ENCODE peak calls at places on chromosome 5, in six cellular contexts. One of them, this sample, is unnamed.

GRCh38 chr5:132485641-132486317 is 4.8 kb downstream of the IRF1 start:
- DNase-seq in GM23338: no peak
- DNase-seq in fibroblast of lung: no peak
- DNase-seq in IMR-90: no peak
- DNase-seq in lung: no peak
- DNase-seq in left lung: no peak
- DNase-seq in this sample: no peak

GRCh38 chr5:14187157-14187556 is 44.0 kb downstream of the TRIO start:
- DNase-seq in lung: no peak
- DNase-seq in GM23338: no peak
- DNase-seq in fibroblast of lung: no peak
- DNase-seq in IMR-90: no peak
- DNase-seq in left lung: no peak
- DNase-seq in this sample: no peak

GRCh38 chr5:119355244-119355635 is 579 bp upstream of the TNFAIP8 start:
- DNase-seq in left lung: no peak
- DNase-seq in lung: no peak
- DNase-seq in IMR-90: no peak
- DNase-seq in fibroblast of lung: no peak
- DNase-seq in GM23338: peak; percentile 75
- DNase-seq in this sample: peak; percentile 49

GRCh38 chr5:2196989-2197531 is 314.3 kb upstream of the IRX4 start:
- DNase-seq in left lung: no peak
- DNase-seq in fibroblast of lung: no peak
- DNase-seq in IMR-90: no peak
- DNase-seq in lung: no peak
- DNase-seq in GM23338: no peak
- DNase-seq in this sample: no peak

GRCh38 chr5:112237456-112237855 is 181.6 kb downstream of the EPB41L4A start:
- DNase-seq in GM23338: peak; percentile 67
- DNase-seq in fibroblast of lung: no peak
- DNase-seq in left lung: no peak
- DNase-seq in IMR-90: no peak
- DNase-seq in lung: no peak
- DNase-seq in this sample: no peak

GRCh38 chr5:35281613-35282012 is 51.3 kb upstream of the PRLR start:
- DNase-seq in left lung: no peak
- DNase-seq in lung: no peak
- DNase-seq in IMR-90: no peak
- DNase-seq in GM23338: no peak
- DNase-seq in fibroblast of lung: no peak
- DNase-seq in this sample: no peak

GRCh38 chr5:80206282-80206681 is 49.6 kb downstream of the SERINC5 start:
- DNase-seq in lung: no peak
- DNase-seq in left lung: no peak
- DNase-seq in IMR-90: peak; percentile 86
- DNase-seq in fibroblast of lung: peak; percentile 91
- DNase-seq in GM23338: no peak
- DNase-seq in this sample: no peak

GRCh38 chr5:142611154-142611553 is 74.7 kb downstream of the FGF1 start:
- DNase-seq in lung: peak; percentile 75
- DNase-seq in GM23338: peak; percentile 84
- DNase-seq in fibroblast of lung: peak; percentile 46
- DNase-seq in IMR-90: peak; percentile 74
- DNase-seq in left lung: no peak
- DNase-seq in this sample: peak; percentile 57

GRCh38 chr5:1998716-1999317 is 116.1 kb upstream of the IRX4 start:
- DNase-seq in IMR-90: no peak
- DNase-seq in lung: peak; percentile 10
- DNase-seq in GM23338: no peak
- DNase-seq in fibroblast of lung: no peak
- DNase-seq in left lung: no peak
- DNase-seq in this sample: no peak

GRCh38 chr5:53923969-53924876 is 363.8 kb downstream of the NDUFS4 start:
- DNase-seq in left lung: no peak
- DNase-seq in lung: no peak
- DNase-seq in IMR-90: peak; percentile 62
- DNase-seq in GM23338: no peak
- DNase-seq in fibroblast of lung: peak; percentile 36
- DNase-seq in this sample: no peak
- TF ChIP-seq CTCF in left lung: no peak
- TF ChIP-seq CTCF in lung: no peak
- TF ChIP-seq CTCF in IMR-90: no peak
- TF ChIP-seq CTCF in GM23338: no peak
- TF ChIP-seq CTCF in fibroblast of lung: no peak
- TF ChIP-seq CTCF in this sample: no peak

DNA sequence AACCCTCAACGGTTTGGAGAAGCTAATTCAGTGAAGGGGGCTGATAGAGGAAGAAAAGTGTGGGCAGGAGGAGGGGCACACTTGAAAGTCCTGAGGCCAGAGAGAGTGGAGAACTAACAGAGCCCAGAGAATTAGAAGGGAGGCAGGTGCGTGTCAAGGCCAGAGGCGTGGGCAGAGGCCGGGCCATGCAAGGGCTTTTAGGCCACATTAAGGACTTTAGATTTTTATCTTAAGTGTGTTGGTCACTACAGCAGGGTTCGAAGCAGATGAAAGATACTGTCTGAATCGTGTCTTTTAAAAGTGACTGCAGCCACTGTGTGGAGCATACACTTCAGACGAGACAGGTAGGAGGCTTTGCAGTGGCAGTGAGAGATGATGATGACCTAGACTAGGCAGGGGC is 6.7 kb downstream of the ADRA1B start:
- DNase-seq in left lung: no peak
- DNase-seq in fibroblast of lung: no peak
- DNase-seq in IMR-90: no peak
- DNase-seq in lung: no peak
- DNase-seq in GM23338: no peak
- DNase-seq in this sample: no peak
- H3K27me3 ChIP-seq in left lung: no peaks in the 10 kb centered on the region
- H3K27me3 ChIP-seq in fibroblast of lung: no peaks in the 10 kb centered on the region
- H3K27me3 ChIP-seq in IMR-90: peaks cover 1% of the 10 kb centered on the region
- H3K27me3 ChIP-seq in lung: no peaks in the 10 kb centered on the region
- H3K27me3 ChIP-seq in GM23338: peaks cover 7% of the 10 kb centered on the region
- H3K27me3 ChIP-seq in this sample: peaks cover 23% of the 10 kb centered on the region

DNA sequence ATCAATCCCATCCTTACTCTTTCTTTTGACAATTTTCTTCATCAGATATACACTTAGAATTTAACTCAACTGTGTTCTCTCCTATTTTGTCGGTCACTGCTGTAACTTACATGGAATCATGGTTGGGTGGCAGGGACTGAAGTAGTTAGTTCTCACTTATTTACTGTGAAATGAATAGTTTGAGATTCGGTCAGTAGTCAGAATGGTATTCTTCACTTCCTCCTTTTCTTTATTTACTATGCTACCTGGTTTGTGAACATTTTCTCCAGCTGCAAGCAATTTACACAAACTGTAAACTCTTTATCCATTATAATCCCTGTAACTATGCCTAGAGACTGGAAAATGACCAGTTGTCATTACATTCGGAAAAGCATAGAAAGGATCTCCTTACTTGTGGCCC is 41.5 kb upstream of the GDNF start:
- DNase-seq in fibroblast of lung: no peak
- DNase-seq in left lung: no peak
- DNase-seq in IMR-90: no peak
- DNase-seq in GM23338: no peak
- DNase-seq in lung: no peak
- DNase-seq in this sample: no peak
- H3K27ac ChIP-seq in fibroblast of lung: no peak overlapping the region
- H3K27ac ChIP-seq in left lung: no peak overlapping the region
- H3K27ac ChIP-seq in IMR-90: no peak overlapping the region
- H3K27ac ChIP-seq in GM23338: no peak overlapping the region
- H3K27ac ChIP-seq in lung: no peak overlapping the region
- H3K27ac ChIP-seq in this sample: no peak overlapping the region

DNA sequence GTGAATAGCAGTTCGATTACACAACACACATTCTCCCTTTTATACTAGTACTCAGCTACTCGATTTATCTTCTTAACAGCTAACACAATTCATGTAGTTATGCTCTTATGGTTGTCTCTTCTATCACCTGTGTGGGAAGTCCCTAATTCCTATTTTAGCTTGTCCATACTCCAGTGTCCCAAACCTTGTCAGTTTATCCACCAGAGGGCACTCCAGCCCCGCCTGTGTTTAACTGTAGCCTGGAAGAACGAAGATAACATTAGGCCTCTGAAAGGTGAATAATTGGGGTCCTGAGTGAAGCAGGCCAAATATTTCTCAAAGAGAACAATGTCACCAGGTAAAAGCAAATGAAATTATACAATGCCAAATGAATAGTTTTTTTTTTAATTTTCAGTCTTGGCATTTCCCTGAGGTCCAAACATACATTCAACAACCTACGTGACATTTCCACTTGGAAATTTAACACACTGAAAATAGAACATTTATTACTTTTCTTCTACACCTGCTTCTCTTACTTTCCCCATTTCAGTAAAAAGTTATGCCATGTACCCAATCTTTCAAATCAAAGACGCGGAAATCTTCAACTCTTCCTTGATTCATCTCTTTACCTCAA is 560.7 kb downstream of the HTR1A start:
- DNase-seq in left lung: peak; percentile 47
- DNase-seq in fibroblast of lung: peak; percentile 17
- DNase-seq in lung: peak; percentile 54
- DNase-seq in IMR-90: peak; percentile 8
- DNase-seq in GM23338: peak; percentile 79
- DNase-seq in this sample: no peak
- TF ChIP-seq CTCF in left lung: peak; percentile 68
- TF ChIP-seq CTCF in fibroblast of lung: peak; percentile 72
- TF ChIP-seq CTCF in lung: peak; percentile 28
- TF ChIP-seq CTCF in IMR-90: peak; percentile 57
- TF ChIP-seq CTCF in GM23338: peak; percentile 96
- TF ChIP-seq CTCF in this sample: peak; percentile 21

GRCh38 chr5:177473461-177473991 is at the start of gene DBN1:
- DNase-seq in fibroblast of lung: peak; percentile 61
- DNase-seq in lung: no peak
- DNase-seq in left lung: peak; percentile 87
- DNase-seq in IMR-90: no peak
- DNase-seq in GM23338: peak; percentile 80
- DNase-seq in this sample: no peak
- H3K27me3 ChIP-seq in fibroblast of lung: no peaks in the 10 kb centered on the region
- H3K27me3 ChIP-seq in lung: no peaks in the 10 kb centered on the region
- H3K27me3 ChIP-seq in left lung: no peaks in the 10 kb centered on the region
- H3K27me3 ChIP-seq in IMR-90: no peaks in the 10 kb centered on the region
- H3K27me3 ChIP-seq in GM23338: no peaks in the 10 kb centered on the region
- H3K27me3 ChIP-seq in this sample: no peaks in the 10 kb centered on the region

This sample was measured in CD4-positive, alpha-beta T cell.